ENCODE peak calls at places on chromosomes 6 and 20, in nine cellular contexts. P is gastroesophageal sphincter; C is WTC11; S is right lobe of liver; L is lower lobe of right lung; A is mucosa of descending colon; N is foreskin keratinocyte; B is CD4-positive, alpha-beta T cell; X is activated CD4-positive, alpha-beta T cell treated with anti-CD3 and anti-CD28 coated beads for 36 hours. Q is an unnamed sample.

GRCh38 chr6:33672808-33673207 is 38.7 kb downstream of the UQCC2 start:
- ATAC-seq in P (peak), C (peak), S (peak), L (peak), A (peak), N (peak), B (no peak), X (no peak), Q (no peak)

GRCh38 chr6:160750276-160750689 is 48.2 kb downstream of the PLG start:
- ATAC-seq in P (no peak), C (peak), S (peak), L (no peak), A (no peak), N (peak), B (no peak), X (peak), Q (peak)

GRCh38 chr6:88989215-88989614 is 25.8 kb upstream of the RNGTT start:
- ATAC-seq in P (no peak), C (no peak), S (no peak), L (no peak), A (no peak), N (peak), B (no peak), X (no peak), Q (no peak)

GRCh38 chr20:24971702-24972101 is 20.8 kb downstream of the APMAP start:
- ATAC-seq in P (no peak), C (no peak), S (no peak), L (no peak), A (no peak), N (no peak), B (no peak), X (no peak), Q (no peak)

GRCh38 chr6:17632929-17633328 is 32.8 kb downstream of the FAM8A1 start:
- ATAC-seq in P (no peak), C (no peak), S (no peak), L (no peak), A (no peak), N (no peak), B (no peak), X (no peak), Q (no peak)

GRCh38 chr6:137659871-137660270 is 165.7 kb upstream of the OLIG3 start:
- ATAC-seq in P (no peak), C (no peak), S (peak), L (no peak), A (peak), N (no peak), B (no peak), X (no peak), Q (no peak)

GRCh38 chr6:13278184-13278583 is 50.2 kb downstream of the TBC1D7 start:
- ATAC-seq in P (no peak), C (peak), S (peak), L (no peak), A (no peak), N (no peak), B (no peak), X (peak), Q (no peak)

GRCh38 chr6:43972915-43973304 is 154.3 kb downstream of the MRPL14 start:
- ATAC-seq in P (peak), C (no peak), S (peak), L (peak), A (peak), N (peak), B (no peak), X (no peak), Q (no peak)

GRCh38 chr6:143941852-143942627 is 66.0 kb downstream of the PLAGL1 start:
- ATAC-seq in P (peak), C (peak), S (peak), L (peak), A (peak), N (peak), B (peak), X (peak), Q (peak)

GRCh38 chr6:44161997-44162338 is 3.3 kb downstream of the CAPN11 start:
- ATAC-seq in P (no peak), C (no peak), S (no peak), L (no peak), A (no peak), N (peak), B (no peak), X (peak), Q (peak)

GRCh38 chr6:6285679-6286078 is 34.8 kb downstream of the F13A1 start:
- ATAC-seq in P (no peak), C (no peak), S (no peak), L (no peak), A (no peak), N (no peak), B (no peak), X (no peak), Q (no peak)

GRCh38 chr6:129500958-129501381 is 209.0 kb downstream of the ARHGAP18 start:
- ATAC-seq in P (no peak), C (peak), S (peak), L (no peak), A (no peak), N (peak), B (no peak), X (no peak), Q (peak)

GRCh38 chr6:7154341-7155139 is 46.8 kb downstream of the RREB1 start:
- ATAC-seq in P (no peak), C (no peak), S (no peak), L (peak), A (peak), N (no peak), B (peak), X (peak), Q (peak)